ENCODE peak calls at places on chromosome 22, in seven cellular contexts. H is HFFc6; V is activated T-helper 9 cell treated with anti-CD3 and anti-CD28 coated beads, Interleukin-2, amount 50 U/mL, for 16 hours; F is iris pigment epithelial cell; O is AG09309; E is activated CD4-positive, CD25-positive, alpha-beta regulatory T cell; U is NCI-H2029. K is an unnamed sample.

GRCh38 chr22:46842606-46843005 is 80.2 kb downstream of the TBC1D22A start:
- DNase-seq in F (no peak), O (no peak), E (no peak), H (no peak), V (no peak), U (no peak), K (no peak)

GRCh38 chr22:22865311-22866072 is 22.1 kb upstream of the IGLL5 start:
- DNase-seq in O (no peak), E (no peak), F (no peak), V (no peak), H (no peak), U (no peak), K (no peak)

GRCh38 chr22:32665676-32666075 is 135.8 kb upstream of the TIMP3 start:
- DNase-seq in O (no peak), V (no peak), U (no peak), H (no peak), E (no peak), F (peak), K (no peak)

GRCh38 chr22:44638966-44639739 is 62.9 kb upstream of the PRR5 start:
- DNase-seq in F (no peak), O (no peak), V (no peak), U (no peak), H (peak), E (no peak), K (peak)

GRCh38 chr22:39290724-39291161 is 28.7 kb downstream of the RPL3 start:
- DNase-seq in V (no peak), F (peak), H (no peak), U (no peak), O (no peak), E (no peak), K (no peak)

GRCh38 chr22:44181033-44181911 is 547 bp downstream of the PARVG start:
- DNase-seq in F (no peak), V (peak), O (no peak), H (no peak), E (peak), U (no peak), K (no peak)

GRCh38 chr22:50175191-50175461 is 4.6 kb downstream of the PANX2 start:
- DNase-seq in V (no peak), H (no peak), U (no peak), F (no peak), O (no peak), E (no peak), K (no peak)

GRCh38 chr22:31490496-31490925 is 869 bp upstream of the EIF4ENIF1 start:
- DNase-seq in O (no peak), E (peak), H (peak), F (peak), V (peak), U (peak), K (peak)

GRCh38 chr22:23576681-23577080 is 3.4 kb downstream of the IGLL1 start:
- DNase-seq in H (no peak), E (no peak), O (no peak), F (no peak), U (no peak), V (no peak), K (no peak)

GRCh38 chr22:20867179-20868099 is 8.6 kb downstream of the SNAP29 start:
- DNase-seq in F (peak), U (no peak), O (no peak), E (no peak), H (no peak), V (no peak), K (peak)

GRCh38 chr22:46148336-46148735 is 2.0 kb upstream of the PPARA start:
- DNase-seq in E (no peak), H (no peak), O (no peak), U (no peak), V (no peak), F (no peak), K (no peak)

GRCh38 chr22:32475428-32476010 is 908 bp downstream of the FBXO7 start:
- DNase-seq in E (no peak), F (peak), H (peak), O (peak), V (no peak), U (no peak), K (no peak)

GRCh38 chr22:47663615-47664605 is 901.5 kb downstream of the TBC1D22A start:
- DNase-seq in V (no peak), E (no peak), F (no peak), O (no peak), U (no peak), H (no peak), K (no peak)

GRCh38 chr22:40668611-40669390 is 10.5 kb upstream of the MCHR1 start:
- DNase-seq in U (no peak), E (no peak), O (peak), V (no peak), F (peak), H (peak), K (peak)

GRCh38 chr22:26610983-26611382 is 6.8 kb downstream of the CRYBB1 start:
- DNase-seq in H (peak), V (no peak), F (no peak), E (no peak), O (no peak), U (no peak), K (no peak)

GRCh38 chr22:41022470-41023298 is 69.7 kb upstream of the EP300 start:
- DNase-seq in U (peak), O (peak), F (peak), H (peak), V (peak), E (peak), K (peak)

GRCh38 chr22:37816543-37817180 is 6.5 kb upstream of the GALR3 start:
- DNase-seq in E (no peak), V (no peak), H (no peak), F (no peak), O (no peak), U (no peak), K (no peak)

GRCh38 chr22:47112566-47112965 is 350.1 kb downstream of the TBC1D22A start:
- DNase-seq in F (no peak), U (no peak), O (no peak), V (no peak), E (no peak), H (no peak), K (no peak)

GRCh38 chr22:45540122-45540521 is 37.4 kb downstream of the FBLN1 start:
- DNase-seq in O (no peak), F (no peak), H (no peak), V (no peak), U (no peak), E (no peak), K (no peak)

GRCh38 chr22:24230911-24231656 is 13.8 kb downstream of the GGT5 start:
- DNase-seq in V (peak), E (peak), H (no peak), O (no peak), F (no peak), U (peak), K (no peak)

GRCh38 chr22:23000657-23001439 is 69.5 kb upstream of the GNAZ start:
- DNase-seq in O (no peak), U (no peak), F (no peak), V (no peak), H (no peak), E (no peak), K (no peak)

GRCh38 chr22:17171016-17171312 is 11.9 kb upstream of the HDHD5 start:
- DNase-seq in E (no peak), O (no peak), F (no peak), V (no peak), U (no peak), H (no peak), K (no peak)

GRCh38 chr22:49853981-49854791 is 542 bp downstream of the ZBED4 start:
- DNase-seq in F (peak), H (peak), E (no peak), U (no peak), O (no peak), V (no peak), K (no peak)

GRCh38 chr22:33036881-33037280 is 21.3 kb downstream of the SYN3 start:
- DNase-seq in E (no peak), H (no peak), V (no peak), F (no peak), O (no peak), U (no peak), K (no peak)

GRCh38 chr22:24521791-24522245 is 26.7 kb downstream of the UPB1 start:
- DNase-seq in V (no peak), H (peak), F (peak), E (no peak), O (no peak), U (peak), K (no peak)

GRCh38 chr22:17830041-17830961 is 56.0 kb upstream of the BID start:
- DNase-seq in H (peak), F (peak), U (peak), O (peak), E (peak), V (peak), K (peak)

GRCh38 chr22:26956346-26956745 is 299.0 kb downstream of the MIAT start:
- DNase-seq in O (no peak), U (peak), F (no peak), E (no peak), V (no peak), H (no peak), K (no peak)

GRCh38 chr22:37095113-37095512 is 14.4 kb downstream of the TMPRSS6 start:
- DNase-seq in V (peak), U (no peak), H (no peak), E (no peak), O (no peak), F (no peak), K (no peak)

GRCh38 chr22:39946571-39947407 is 13.4 kb upstream of the TMA7B start:
- DNase-seq in U (peak), O (no peak), E (no peak), V (no peak), H (no peak), F (no peak), K (no peak)

GRCh38 chr22:38097557-38098409 is 12.7 kb downstream of the BAIAP2L2 start:
- DNase-seq in H (no peak), U (no peak), O (no peak), V (no peak), E (no peak), F (peak), K (no peak)

GRCh38 chr22:28442951-28443876 is 236.4 kb downstream of the TTC28 start:
- DNase-seq in U (no peak), O (no peak), V (no peak), H (peak), F (peak), E (no peak), K (peak)

GRCh38 chr22:35892192-35892591 is 136.4 kb downstream of the RBFOX2 start:
- DNase-seq in E (no peak), U (no peak), H (peak), F (peak), V (no peak), O (peak), K (peak)

GRCh38 chr22:26800858-26801257 is 143.5 kb downstream of the MIAT start:
- DNase-seq in U (no peak), O (no peak), E (no peak), F (peak), V (no peak), H (peak), K (no peak)

GRCh38 chr22:28750471-28750881 is 8.6 kb downstream of the HSCB start:
- DNase-seq in O (no peak), F (peak), U (peak), V (no peak), H (peak), E (no peak), K (peak)

GRCh38 chr22:40334060-40334459 is 12.2 kb upstream of the ADSL start:
- DNase-seq in V (no peak), H (no peak), F (no peak), O (no peak), E (no peak), U (no peak), K (no peak)

GRCh38 chr22:37368058-37368457 is 59.2 kb downstream of the ELFN2 start:
- DNase-seq in F (no peak), U (no peak), V (no peak), O (no peak), E (no peak), H (no peak), K (no peak)

GRCh38 chr22:40597541-40598453 is 38.7 kb downstream of the MRTFA start:
- DNase-seq in U (no peak), V (no peak), F (peak), E (no peak), H (peak), O (no peak), K (no peak)

GRCh38 chr22:19179472-19180048 is 1.0 kb upstream of the SLC25A1 start:
- DNase-seq in H (peak), O (peak), U (peak), V (no peak), F (peak), E (no peak), K (peak)